ENCODE peak calls at places on chromosomes 1 and 21, in ten cellular contexts. X, L, W, D, Q, T, M, O, S and V are unnamed samples.

GRCh38 chr1:185338719-185339622 is 21.9 kb upstream of the IVNS1ABP start:
- DNase-seq in L (no peak), T (peak), O (no peak), W (no peak), S (peak), Q (no peak), M (peak), D (no peak), X (peak), V (peak)

GRCh38 chr1:44423706-44424546 is 18.9 kb downstream of the RNF220 start:
- DNase-seq in Q (peak), S (peak), W (peak), T (peak), M (no peak), X (peak), D (peak), O (no peak), L (peak), V (peak)

GRCh38 chr1:84164567-84165021 is 20.5 kb downstream of the PRKACB start:
- DNase-seq in D (no peak), X (no peak), W (no peak), L (no peak), T (no peak), S (peak), O (no peak), M (no peak), Q (no peak), V (peak)

GRCh38 chr1:107689157-107689556 is 275.8 kb downstream of the VAV3 start:
- DNase-seq in T (peak), S (no peak), Q (no peak), D (no peak), L (no peak), X (peak), W (no peak), M (no peak), O (no peak), V (peak)

GRCh38 chr1:201888282-201889033 is at the start of gene SHISA4:
- DNase-seq in X (peak), O (peak), W (no peak), Q (peak), S (peak), L (peak), T (peak), M (no peak), D (no peak), V (peak)

GRCh38 chr1:188584119-188584518 is 1755.4 kb downstream of the PLA2G4A start:
- DNase-seq in D (no peak), L (no peak), O (no peak), X (no peak), Q (no peak), S (no peak), T (no peak), W (no peak), M (no peak), V (no peak)

GRCh38 chr21:42233067-42233981 is 14.4 kb downstream of the ABCG1 start:
- DNase-seq in O (no peak), T (peak), W (no peak), Q (peak), D (no peak), S (peak), X (peak), M (peak), L (no peak), V (peak)

GRCh38 chr1:26961826-26962225 is 1.6 kb upstream of the KDF1 start:
- DNase-seq in Q (no peak), M (no peak), W (peak), S (peak), O (no peak), X (no peak), L (no peak), D (peak), T (no peak), V (peak)

GRCh38 chr1:201941420-201942128 is 4.8 kb downstream of the LMOD1 start:
- DNase-seq in S (no peak), M (no peak), T (no peak), Q (no peak), X (no peak), L (no peak), D (no peak), O (peak), W (no peak), V (peak)

GRCh38 chr1:88009916-88010315 is 674.2 kb upstream of the PKN2 start:
- DNase-seq in D (no peak), S (no peak), M (no peak), L (no peak), O (no peak), X (no peak), Q (no peak), T (no peak), W (no peak), V (no peak)

GRCh38 chr1:9721606-9722377 is 70.3 kb downstream of the PIK3CD start:
- DNase-seq in S (peak), M (peak), L (no peak), X (peak), O (peak), Q (no peak), D (no peak), W (no peak), T (no peak), V (no peak)

GRCh38 chr1:26290061-26290415 is 10.2 kb downstream of the SH3BGRL3 start:
- DNase-seq in M (peak), S (no peak), T (no peak), L (no peak), O (no peak), X (no peak), D (no peak), Q (no peak), W (no peak), V (no peak)

GRCh38 chr1:226881515-226882185 is 11.2 kb downstream of the PSEN2 start:
- DNase-seq in W (no peak), L (no peak), D (no peak), X (no peak), M (no peak), Q (no peak), T (no peak), O (peak), S (no peak), V (no peak)

GRCh38 chr1:154178856-154179811 is 12.8 kb downstream of the TPM3 start:
- DNase-seq in M (no peak), Q (no peak), T (peak), X (peak), L (no peak), S (peak), D (no peak), O (no peak), W (no peak), V (peak)

GRCh38 chr1:201928266-201928665 is 18.1 kb downstream of the LMOD1 start:
- DNase-seq in M (no peak), X (no peak), L (no peak), Q (no peak), W (no peak), D (no peak), S (no peak), T (no peak), O (no peak), V (no peak)

GRCh38 chr1:206744683-206745082 is 25.9 kb upstream of the IL19 start:
- DNase-seq in W (no peak), M (peak), Q (no peak), O (no peak), L (no peak), X (no peak), S (no peak), D (no peak), T (no peak), V (peak)

GRCh38 chr1:156477526-156478249 is 22.9 kb downstream of the MEF2D start:
- DNase-seq in T (no peak), M (no peak), L (no peak), Q (no peak), S (no peak), O (no peak), W (no peak), D (no peak), X (no peak), V (no peak)

GRCh38 chr1:44318097-44319088 is 36.7 kb downstream of the ERI3 start:
- DNase-seq in M (peak), Q (peak), X (peak), W (no peak), O (no peak), S (peak), T (no peak), L (peak), D (peak), V (peak)

GRCh38 chr1:226945106-226945857 is 5.2 kb downstream of the COQ8A start:
- DNase-seq in M (no peak), W (no peak), S (no peak), D (no peak), X (peak), O (no peak), L (no peak), Q (no peak), T (peak), V (no peak)

GRCh38 chr1:39196244-39197215 is 8.0 kb upstream of the MACF1 start:
- DNase-seq in X (no peak), Q (no peak), M (peak), S (peak), W (no peak), D (no peak), L (no peak), O (no peak), T (no peak), V (peak)

GRCh38 chr1:195715652-195716051 is 892.6 kb downstream of the KCNT2 start:
- DNase-seq in L (no peak), W (no peak), X (no peak), M (no peak), D (no peak), O (no peak), T (no peak), Q (no peak), S (no peak), V (no peak)

GRCh38 chr1:222104661-222105392 is 362.9 kb upstream of the DUSP10 start:
- DNase-seq in D (no peak), W (no peak), M (no peak), S (no peak), O (no peak), L (no peak), Q (no peak), T (no peak), X (no peak), V (no peak)

DNA sequence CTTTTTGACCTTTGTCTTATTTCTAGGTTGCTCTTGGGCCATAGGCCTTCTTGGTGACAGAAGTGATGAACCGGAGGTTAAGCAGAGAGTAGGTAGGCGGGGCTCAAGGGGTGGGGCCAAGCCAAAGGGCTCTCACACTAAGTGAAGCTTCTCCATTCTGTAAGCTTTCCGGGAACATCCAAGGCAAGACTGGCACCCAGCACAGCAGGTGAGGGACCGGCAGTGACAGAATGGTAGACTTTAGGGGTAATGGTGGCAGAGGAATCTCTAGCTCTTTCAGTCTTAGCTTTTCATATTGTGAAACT is at the start of gene TNFAIP8L2:
- DNase-seq in Q (no peak), T (peak), M (peak), O (no peak), W (no peak), X (peak), S (no peak), D (no peak), L (no peak), V (no peak)
- H3K4me3 ChIP-seq in Q (no peak), T (peak), M (peak), O (peak), W (no peak), X (peak), S (no peak), D (no peak), L (no peak), V (no peak)

GRCh38 chr1:45913183-45913924 is 109.9 kb downstream of the MAST2 start:
- DNase-seq in X (peak), T (no peak), L (peak), O (no peak), S (peak), W (peak), D (peak), M (no peak), Q (peak), V (peak)
- TF ChIP-seq CTCF in X (no peak), T (no peak), L (no peak), O (no peak), S (no peak), W (no peak), D (no peak), M (no peak), Q (no peak), V (no peak)

DNA sequence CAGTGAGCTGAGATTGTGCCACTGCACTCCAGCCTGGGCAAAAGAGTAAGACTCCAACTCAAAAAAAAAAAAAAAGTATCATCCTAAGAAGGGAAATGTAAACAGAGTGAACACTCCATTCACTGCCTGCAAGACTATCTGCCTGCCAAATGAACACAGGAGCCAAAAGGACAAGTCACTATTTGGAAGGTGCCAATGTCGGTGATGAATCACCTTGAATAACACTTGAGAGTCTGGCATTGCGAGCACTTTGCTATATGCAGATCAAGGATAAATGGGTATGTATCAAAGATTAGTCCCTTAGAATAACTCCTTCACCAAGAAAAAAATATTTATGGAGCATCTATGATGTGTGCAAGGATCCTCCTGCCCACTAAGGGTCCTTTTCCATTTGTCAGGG is 6.6 kb downstream of the UBR4 start:
- DNase-seq in W (no peak), L (no peak), D (no peak), O (no peak), T (peak), S (peak), X (no peak), M (no peak), Q (no peak), V (no peak)
- H3K4me3 ChIP-seq in W (no peak), L (no peak), D (no peak), O (no peak), T (no peak), S (no peak), X (no peak), M (no peak), Q (no peak), V (no peak)

GRCh38 chr1:61839702-61840101 is 97.4 kb downstream of the PATJ start:
- DNase-seq in W (no peak), L (no peak), D (no peak), T (no peak), O (no peak), S (peak), M (no peak), X (no peak), Q (no peak), V (peak)

GRCh38 chr1:61844006-61844405 is 101.7 kb downstream of the PATJ start:
- DNase-seq in X (no peak), O (no peak), L (no peak), T (no peak), M (no peak), Q (no peak), W (no peak), S (peak), D (no peak), V (no peak)

DNA sequence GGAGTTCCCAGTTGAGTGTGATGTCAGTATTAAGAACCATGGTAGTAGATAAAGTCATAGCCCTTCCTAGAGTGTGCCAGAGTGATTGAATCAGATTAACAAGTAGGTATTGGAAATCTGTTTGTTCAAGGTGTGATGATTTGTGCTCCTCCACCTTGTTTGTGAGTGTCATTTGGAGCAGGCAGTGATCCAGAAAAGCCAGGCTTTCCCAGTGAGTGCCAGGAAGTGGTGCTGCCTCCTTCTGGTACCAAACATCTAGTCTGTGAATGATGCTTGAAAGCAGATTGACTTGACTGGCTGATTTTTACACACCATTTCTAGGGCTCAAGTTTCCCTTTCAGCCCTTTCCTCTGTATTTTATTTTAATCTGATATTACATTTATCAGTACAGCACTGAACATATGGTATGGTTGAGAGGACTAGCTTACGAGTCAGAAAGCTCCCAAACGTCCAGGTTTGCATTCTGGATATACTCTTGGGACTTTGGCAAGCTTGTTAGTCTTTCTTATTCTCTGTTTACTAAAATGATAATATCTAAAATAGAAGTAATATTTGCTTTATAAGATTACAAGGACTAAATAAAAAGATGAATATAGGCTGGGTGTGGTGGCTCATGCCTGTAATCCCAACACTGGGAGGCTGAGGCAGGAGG is 100.7 kb downstream of the PATJ start:
- DNase-seq in Q (no peak), L (no peak), O (no peak), S (peak), W (no peak), T (no peak), D (no peak), M (no peak), X (no peak), V (no peak)
- TF ChIP-seq CTCF in Q (no peak), L (no peak), O (no peak), S (peak), W (peak), T (no peak), D (peak), M (no peak), X (no peak), V (peak)

GRCh38 chr1:161943713-161944112 is 80.0 kb downstream of the OLFML2B start:
- DNase-seq in X (no peak), D (no peak), Q (no peak), S (no peak), W (no peak), M (no peak), O (no peak), T (no peak), L (no peak), V (no peak)
- H3K4me3 ChIP-seq in X (no peak), D (no peak), Q (no peak), S (no peak), W (no peak), M (no peak), O (no peak), T (no peak), L (no peak), V (no peak)

GRCh38 chr1:23531695-23532094 is 662 bp upstream of the E2F2 start:
- DNase-seq in L (no peak), T (no peak), M (no peak), W (no peak), Q (no peak), X (no peak), D (no peak), S (no peak), O (no peak), V (no peak)

GRCh38 chr1:23533288-23534130 is 2.5 kb upstream of the E2F2 start:
- DNase-seq in X (no peak), O (no peak), S (no peak), M (no peak), Q (no peak), W (no peak), T (no peak), D (no peak), L (no peak), V (no peak)

GRCh38 chr1:23530089-23530749 is 814 bp downstream of the E2F2 start:
- DNase-seq in X (no peak), D (no peak), L (peak), Q (no peak), T (no peak), O (peak), W (no peak), M (no peak), S (no peak), V (no peak)

GRCh38 chr1:23529146-23530088 is 1.6 kb downstream of the E2F2 start:
- DNase-seq in T (no peak), W (no peak), L (no peak), M (no peak), X (peak), D (no peak), O (no peak), S (no peak), Q (no peak), V (no peak)

DNA sequence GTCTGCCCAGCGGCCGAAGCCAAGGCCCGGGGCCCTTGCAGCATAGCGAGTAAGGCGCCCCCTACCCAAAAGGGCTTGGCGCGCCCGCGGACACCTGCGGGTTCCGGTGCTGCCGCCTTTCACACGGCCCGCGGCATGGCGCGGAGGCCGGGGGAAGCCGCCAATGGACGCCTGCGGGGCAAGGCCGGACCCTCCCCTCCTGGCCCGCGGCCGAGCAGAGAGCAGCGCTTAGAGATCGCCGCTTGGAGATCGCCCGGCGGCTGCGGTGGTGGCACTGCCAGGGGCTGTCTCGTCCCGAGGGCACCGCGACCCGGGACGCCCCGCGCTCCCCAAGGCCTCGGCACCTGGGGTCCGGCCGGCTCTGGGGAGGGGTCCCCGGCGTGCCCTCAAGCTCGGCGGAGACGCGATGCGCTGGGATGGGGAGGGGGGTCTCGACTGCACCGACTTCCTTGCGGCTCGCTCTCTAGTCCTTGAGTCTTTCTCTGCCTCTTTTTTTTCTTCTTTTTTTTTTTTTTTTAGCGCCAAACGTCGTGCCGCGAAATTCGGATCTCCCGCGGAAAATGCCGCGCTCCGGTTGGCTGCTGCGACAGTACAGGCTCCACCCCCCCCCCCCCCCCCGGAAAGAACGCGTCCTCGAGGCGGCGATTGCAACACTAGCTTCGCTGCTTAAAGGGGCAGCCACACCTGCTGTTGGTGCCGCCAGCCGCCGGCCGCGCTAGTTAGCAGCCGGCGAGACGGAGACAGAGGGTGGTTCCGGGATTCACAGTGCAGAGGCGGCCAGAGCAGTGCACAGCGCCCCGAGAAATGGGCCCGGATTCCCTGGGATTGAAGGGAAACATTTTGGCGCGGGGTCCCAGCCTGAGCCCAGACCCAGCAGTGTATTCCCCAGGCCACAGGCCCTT is at the start of gene E2F2:
- DNase-seq in Q (peak), O (peak), L (peak), S (peak), D (peak), X (peak), W (no peak), M (peak), T (peak), V (peak)
- TF ChIP-seq CTCF in Q (no peak), O (peak), L (no peak), S (no peak), D (no peak), X (no peak), W (no peak), M (no peak), T (no peak), V (peak)

DNA sequence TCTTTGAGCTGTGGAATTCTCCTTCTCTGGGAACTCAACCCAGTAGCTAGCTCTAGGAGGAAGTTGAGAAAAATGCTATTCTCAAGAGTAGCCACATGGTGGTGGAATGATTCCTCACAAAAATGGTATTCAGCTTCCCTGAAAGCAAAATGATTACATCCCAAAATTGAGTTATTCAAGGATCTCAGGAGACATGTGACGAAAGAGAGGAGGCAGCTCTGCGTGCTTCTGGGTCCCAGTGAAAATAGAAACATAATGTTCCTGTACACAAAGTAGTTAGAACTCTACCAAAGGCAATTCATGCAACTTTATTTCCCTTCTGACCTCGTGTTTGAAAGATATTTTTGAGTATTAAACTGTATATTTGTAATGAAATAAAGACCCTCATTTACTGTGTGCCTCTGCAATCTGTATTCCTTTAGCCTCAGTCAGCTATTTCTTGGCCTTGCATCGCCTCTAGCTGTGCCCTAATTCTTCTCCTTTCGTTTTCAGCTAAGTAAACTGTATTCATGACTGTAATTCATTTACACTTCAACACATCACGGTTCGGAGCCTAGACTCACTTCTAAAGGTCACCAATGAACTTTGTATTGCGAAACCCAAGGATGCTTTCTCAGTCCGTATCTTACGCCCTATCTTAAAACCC is 167.3 kb downstream of the FASLG start:
- DNase-seq in S (peak), M (no peak), L (no peak), W (peak), Q (peak), D (peak), O (no peak), T (no peak), X (peak), V (peak)
- H3K4me3 ChIP-seq in S (no peak), M (no peak), L (no peak), W (no peak), Q (no peak), D (no peak), O (no peak), T (peak), X (no peak), V (peak)